ENCODE peak calls at places on chromosomes 13 and 19, in four cellular contexts. One of them, this sample, is unnamed.

GRCh38 chr13:84031120-84031519 is 148.8 kb upstream of the SLITRK1 start:
- DNase-seq in substantia nigra: no peak
- DNase-seq in CD4-positive, alpha-beta memory T cell: no peak
- DNase-seq in tibial artery: no peak
- DNase-seq in this sample: no peak

GRCh38 chr13:99982021-99982740 is 597 bp downstream of the ZIC2 start:
- DNase-seq in substantia nigra: no peak
- DNase-seq in tibial artery: no peak
- DNase-seq in CD4-positive, alpha-beta memory T cell: peak; percentile 50
- DNase-seq in this sample: no peak

GRCh38 chr13:113551081-113552000 is 33.2 kb upstream of the TFDP1 start:
- DNase-seq in tibial artery: peak; percentile 46
- DNase-seq in substantia nigra: no peak
- DNase-seq in CD4-positive, alpha-beta memory T cell: no peak
- DNase-seq in this sample: no peak

GRCh38 chr19:13022859-13023636 is 27.8 kb downstream of the NFIX start:
- DNase-seq in CD4-positive, alpha-beta memory T cell: no peak
- DNase-seq in substantia nigra: peak; percentile 88
- DNase-seq in tibial artery: peak; percentile 95
- DNase-seq in this sample: peak; percentile 85

GRCh38 chr13:73216381-73216831 is 157.6 kb downstream of the KLF5 start:
- DNase-seq in CD4-positive, alpha-beta memory T cell: no peak
- DNase-seq in tibial artery: no peak
- DNase-seq in substantia nigra: no peak
- DNase-seq in this sample: no peak

GRCh38 chr19:42024622-42025111 is 30.6 kb upstream of the ATP1A3 start:
- DNase-seq in CD4-positive, alpha-beta memory T cell: no peak
- DNase-seq in substantia nigra: peak; percentile 45
- DNase-seq in tibial artery: no peak
- DNase-seq in this sample: no peak

GRCh38 chr19:58021541-58022282 is 12.1 kb upstream of the ZSCAN1 start:
- DNase-seq in substantia nigra: peak; percentile 45
- DNase-seq in CD4-positive, alpha-beta memory T cell: peak; percentile 23
- DNase-seq in tibial artery: no peak
- DNase-seq in this sample: peak; percentile 50

GRCh38 chr13:110683203-110683883 is 22.6 kb downstream of the CARS2 start:
- DNase-seq in CD4-positive, alpha-beta memory T cell: peak; percentile 26
- DNase-seq in substantia nigra: no peak
- DNase-seq in tibial artery: no peak
- DNase-seq in this sample: no peak

GRCh38 chr13:91203430-91203829 is 144.1 kb upstream of the MIR17HG start:
- DNase-seq in substantia nigra: no peak
- DNase-seq in CD4-positive, alpha-beta memory T cell: no peak
- DNase-seq in tibial artery: no peak
- DNase-seq in this sample: no peak

GRCh38 chr13:107422421-107422820 is 792.9 kb downstream of the LIG4 start:
- DNase-seq in CD4-positive, alpha-beta memory T cell: no peak
- DNase-seq in tibial artery: no peak
- DNase-seq in substantia nigra: no peak
- DNase-seq in this sample: no peak

GRCh38 chr19:54155694-54156093 is 3.8 kb downstream of the LENG1 start:
- DNase-seq in CD4-positive, alpha-beta memory T cell: no peak
- DNase-seq in tibial artery: no peak
- DNase-seq in substantia nigra: no peak
- DNase-seq in this sample: no peak

GRCh38 chr19:18663940-18664530 is 19.4 kb upstream of the CRTC1 start:
- DNase-seq in tibial artery: peak; percentile 74
- DNase-seq in substantia nigra: no peak
- DNase-seq in CD4-positive, alpha-beta memory T cell: no peak
- DNase-seq in this sample: no peak

GRCh38 chr19:35095667-35096368 is 19.8 kb upstream of the FXYD3 start:
- DNase-seq in substantia nigra: no peak
- DNase-seq in CD4-positive, alpha-beta memory T cell: no peak
- DNase-seq in tibial artery: no peak
- DNase-seq in this sample: no peak

GRCh38 chr13:113413898-113414282 is 39.4 kb downstream of the ADPRHL1 start:
- DNase-seq in CD4-positive, alpha-beta memory T cell: no peak
- DNase-seq in substantia nigra: peak; percentile 20
- DNase-seq in tibial artery: peak; percentile 95
- DNase-seq in this sample: no peak

GRCh38 chr13:24605923-24606372 is 74.3 kb upstream of the ATP12A start:
- DNase-seq in tibial artery: no peak
- DNase-seq in CD4-positive, alpha-beta memory T cell: peak; percentile 51
- DNase-seq in substantia nigra: no peak
- DNase-seq in this sample: no peak

GRCh38 chr13:99975626-99976025 is 4.1 kb upstream of the ZIC5 start:
- DNase-seq in substantia nigra: no peak
- DNase-seq in tibial artery: no peak
- DNase-seq in CD4-positive, alpha-beta memory T cell: no peak
- DNase-seq in this sample: no peak

GRCh38 chr19:12786149-12786870 is 5.0 kb upstream of the JUNB start:
- DNase-seq in CD4-positive, alpha-beta memory T cell: no peak
- DNase-seq in tibial artery: peak; percentile 95
- DNase-seq in substantia nigra: peak; percentile 74
- DNase-seq in this sample: no peak

GRCh38 chr19:57934820-57935665 is at the start of gene ZNF418:
- DNase-seq in substantia nigra: peak; percentile 68
- DNase-seq in tibial artery: no peak
- DNase-seq in CD4-positive, alpha-beta memory T cell: peak; percentile 40
- DNase-seq in this sample: peak; percentile 65

GRCh38 chr13:46640843-46641242 is 87.9 kb downstream of the LRCH1 start:
- DNase-seq in CD4-positive, alpha-beta memory T cell: no peak
- DNase-seq in tibial artery: no peak
- DNase-seq in substantia nigra: no peak
- DNase-seq in this sample: no peak

GRCh38 chr19:50820549-50821247 is 2.9 kb downstream of the KLK1 start:
- DNase-seq in tibial artery: no peak
- DNase-seq in substantia nigra: no peak
- DNase-seq in CD4-positive, alpha-beta memory T cell: no peak
- DNase-seq in this sample: no peak

GRCh38 chr19:50658438-50659317 is 9.4 kb downstream of the C19orf81 start:
- DNase-seq in substantia nigra: peak; percentile 85
- DNase-seq in tibial artery: no peak
- DNase-seq in CD4-positive, alpha-beta memory T cell: no peak
- DNase-seq in this sample: peak; percentile 83

GRCh38 chr19:6032827-6033226 is 54.9 kb upstream of the RANBP3 start:
- DNase-seq in CD4-positive, alpha-beta memory T cell: no peak
- DNase-seq in tibial artery: peak; percentile 38
- DNase-seq in substantia nigra: no peak
- DNase-seq in this sample: no peak

GRCh38 chr13:40672310-40673060 is 6.0 kb upstream of the FOXO1 start:
- DNase-seq in substantia nigra: no peak
- DNase-seq in CD4-positive, alpha-beta memory T cell: no peak
- DNase-seq in tibial artery: no peak
- DNase-seq in this sample: no peak

GRCh38 chr13:75417647-75418046 is 64.3 kb downstream of the TBC1D4 start:
- DNase-seq in substantia nigra: no peak
- DNase-seq in CD4-positive, alpha-beta memory T cell: no peak
- DNase-seq in tibial artery: no peak
- DNase-seq in this sample: no peak

GRCh38 chr13:39266426-39266825 is 228.2 kb downstream of the NHLRC3 start:
- DNase-seq in CD4-positive, alpha-beta memory T cell: no peak
- DNase-seq in substantia nigra: no peak
- DNase-seq in tibial artery: no peak
- DNase-seq in this sample: no peak

GRCh38 chr19:20278342-20278741 is 111.3 kb downstream of the ZNF486 start:
- DNase-seq in CD4-positive, alpha-beta memory T cell: no peak
- DNase-seq in tibial artery: no peak
- DNase-seq in substantia nigra: no peak
- DNase-seq in this sample: no peak

GRCh38 chr19:10625003-10625761 is at the start of gene SLC44A2:
- DNase-seq in CD4-positive, alpha-beta memory T cell: no peak
- DNase-seq in tibial artery: peak; percentile 93
- DNase-seq in substantia nigra: peak; percentile 80
- DNase-seq in this sample: peak; percentile 60

GRCh38 chr19:23345838-23346237 is 49.4 kb downstream of the ZNF91 start:
- DNase-seq in tibial artery: no peak
- DNase-seq in CD4-positive, alpha-beta memory T cell: no peak
- DNase-seq in substantia nigra: no peak
- DNase-seq in this sample: no peak

GRCh38 chr19:23415561-23416191 is 20.4 kb upstream of the ZNF91 start:
- DNase-seq in substantia nigra: no peak
- DNase-seq in CD4-positive, alpha-beta memory T cell: peak; percentile 9
- DNase-seq in tibial artery: no peak
- DNase-seq in this sample: no peak

GRCh38 chr13:48144413-48145035 is 49.6 kb upstream of the MED4 start:
- DNase-seq in CD4-positive, alpha-beta memory T cell: no peak
- DNase-seq in substantia nigra: peak; percentile 22
- DNase-seq in tibial artery: no peak
- DNase-seq in this sample: no peak

GRCh38 chr19:54335164-54335563 is 3.8 kb downstream of the LILRA4 start:
- DNase-seq in tibial artery: no peak
- DNase-seq in substantia nigra: no peak
- DNase-seq in CD4-positive, alpha-beta memory T cell: no peak
- DNase-seq in this sample: no peak

GRCh38 chr13:34344761-34345600 is 527.0 kb downstream of the RFC3 start:
- DNase-seq in substantia nigra: no peak
- DNase-seq in CD4-positive, alpha-beta memory T cell: no peak
- DNase-seq in tibial artery: no peak
- DNase-seq in this sample: no peak

GRCh38 chr13:50224534-50224933 is 209.3 kb downstream of the KCNRG start:
- DNase-seq in CD4-positive, alpha-beta memory T cell: no peak
- DNase-seq in substantia nigra: no peak
- DNase-seq in tibial artery: no peak
- DNase-seq in this sample: no peak

GRCh38 chr19:49690656-49691242 is at the start of gene CPT1C:
- DNase-seq in substantia nigra: peak; percentile 80
- DNase-seq in tibial artery: peak; percentile 86
- DNase-seq in CD4-positive, alpha-beta memory T cell: peak; percentile 40
- DNase-seq in this sample: peak; percentile 83

GRCh38 chr19:50803633-50804419 is 13.6 kb downstream of the ACP4 start:
- DNase-seq in substantia nigra: no peak
- DNase-seq in CD4-positive, alpha-beta memory T cell: no peak
- DNase-seq in tibial artery: no peak
- DNase-seq in this sample: no peak

GRCh38 chr19:54461201-54462071 is 2.1 kb downstream of the LENG9 start:
- DNase-seq in tibial artery: peak; percentile 67
- DNase-seq in CD4-positive, alpha-beta memory T cell: no peak
- DNase-seq in substantia nigra: no peak
- DNase-seq in this sample: no peak

GRCh38 chr13:112942689-112943308 is 26.2 kb upstream of the MCF2L start:
- DNase-seq in CD4-positive, alpha-beta memory T cell: peak; percentile 91
- DNase-seq in substantia nigra: peak; percentile 90
- DNase-seq in tibial artery: peak; percentile 95
- DNase-seq in this sample: peak; percentile 79

GRCh38 chr13:31639443-31640163 is 99.7 kb upstream of the RXFP2 start:
- DNase-seq in tibial artery: no peak
- DNase-seq in substantia nigra: no peak
- DNase-seq in CD4-positive, alpha-beta memory T cell: no peak
- DNase-seq in this sample: no peak

GRCh38 chr13:111411186-111411858 is 90.9 kb downstream of the TEX29 start:
- DNase-seq in tibial artery: no peak
- DNase-seq in substantia nigra: no peak
- DNase-seq in CD4-positive, alpha-beta memory T cell: no peak
- DNase-seq in this sample: peak; percentile 18

GRCh38 chr13:112966776-112967175 is 2.2 kb upstream of the MCF2L start:
- DNase-seq in CD4-positive, alpha-beta memory T cell: no peak
- DNase-seq in tibial artery: peak; percentile 37
- DNase-seq in substantia nigra: no peak
- DNase-seq in this sample: no peak

DNA sequence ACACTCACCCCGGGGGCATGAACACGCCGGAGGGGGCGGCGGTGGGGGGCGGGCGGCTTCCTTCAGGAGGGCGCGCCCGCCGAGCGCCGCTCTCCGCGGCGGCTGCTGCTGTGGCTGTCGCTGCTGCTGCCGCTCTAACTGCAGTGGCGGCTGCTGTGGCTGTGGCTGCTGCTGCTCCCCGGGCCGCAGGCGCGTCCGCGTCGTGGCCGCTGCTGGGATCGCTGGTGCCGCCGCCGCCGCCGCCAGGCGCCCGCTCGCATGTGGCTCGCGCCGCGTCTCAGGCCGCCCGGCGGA is at the start of gene BBC3:
- DNase-seq in tibial artery: no peak
- DNase-seq in substantia nigra: no peak
- DNase-seq in CD4-positive, alpha-beta memory T cell: no peak
- DNase-seq in this sample: no peak
- H3K27ac ChIP-seq in tibial artery: peak within 1 kb of the TSS; percentile 99
- H3K27ac ChIP-seq in substantia nigra: peak within 1 kb of the TSS; percentile 81
- H3K27ac ChIP-seq in CD4-positive, alpha-beta memory T cell: peak within 1 kb of the TSS; percentile 76
- H3K27ac ChIP-seq in this sample: peak within 1 kb of the TSS; percentile 89

GRCh38 chr13:98488736-98489135 is 88.2 kb downstream of the STK24 start:
- DNase-seq in CD4-positive, alpha-beta memory T cell: no peak
- DNase-seq in tibial artery: no peak
- DNase-seq in substantia nigra: no peak
- DNase-seq in this sample: no peak
- H3K27ac ChIP-seq in CD4-positive, alpha-beta memory T cell: no peak overlapping the region
- H3K27ac ChIP-seq in tibial artery: no peak overlapping the region
- H3K27ac ChIP-seq in substantia nigra: no peak overlapping the region
- H3K27ac ChIP-seq in this sample: no peak overlapping the region

GRCh38 chr19:4369888-4370260 is 26.5 kb downstream of the MPND start:
- DNase-seq in tibial artery: peak; percentile 68
- DNase-seq in CD4-positive, alpha-beta memory T cell: peak; percentile 69
- DNase-seq in substantia nigra: peak; percentile 66
- DNase-seq in this sample: peak; percentile 18
- H3K27ac ChIP-seq in tibial artery: no peak overlapping the region
- H3K27ac ChIP-seq in CD4-positive, alpha-beta memory T cell: peak overlapping the region; percentile 87
- H3K27ac ChIP-seq in substantia nigra: peak overlapping the region; percentile 61
- H3K27ac ChIP-seq in this sample: no peak overlapping the region

GRCh38 chr19:29501816-29502580 is 23.8 kb upstream of the VSTM2B start:
- DNase-seq in CD4-positive, alpha-beta memory T cell: no peak
- DNase-seq in substantia nigra: no peak
- DNase-seq in tibial artery: no peak
- DNase-seq in this sample: no peak

GRCh38 chr19:29502581-29502850 is 23.3 kb upstream of the VSTM2B start:
- DNase-seq in substantia nigra: no peak
- DNase-seq in CD4-positive, alpha-beta memory T cell: no peak
- DNase-seq in tibial artery: no peak
- DNase-seq in this sample: no peak

GRCh38 chr19:29499261-29499920 is 26.4 kb upstream of the VSTM2B start:
- DNase-seq in substantia nigra: no peak
- DNase-seq in tibial artery: peak; percentile 33
- DNase-seq in CD4-positive, alpha-beta memory T cell: no peak
- DNase-seq in this sample: no peak

GRCh38 chr19:29497686-29498436 is 27.9 kb upstream of the VSTM2B start:
- DNase-seq in tibial artery: peak; percentile 43
- DNase-seq in CD4-positive, alpha-beta memory T cell: no peak
- DNase-seq in substantia nigra: no peak
- DNase-seq in this sample: no peak

GRCh38 chr19:29499921-29500590 is 25.7 kb upstream of the VSTM2B start:
- DNase-seq in substantia nigra: peak; percentile 38
- DNase-seq in tibial artery: peak; percentile 31
- DNase-seq in CD4-positive, alpha-beta memory T cell: no peak
- DNase-seq in this sample: no peak
- H3K27ac ChIP-seq in substantia nigra: peak overlapping the region; percentile 78
- H3K27ac ChIP-seq in tibial artery: no peak overlapping the region
- H3K27ac ChIP-seq in CD4-positive, alpha-beta memory T cell: no peak overlapping the region
- H3K27ac ChIP-seq in this sample: peak overlapping the region; percentile 58